ENCODE peak calls at places on chromosomes 1 and 21, in ten cellular contexts. O is DMS153; X is T-cell; I is aorta; K is transverse colon; D is AG09309; G is GM10248; Y is breast epithelium; T is activated naive CD8-positive, alpha-beta T cell treated with anti-CD3 and anti-CD28 coated beads, Interleukin-2, amount 50 U/mL, for 24 hours; R is RPMI7951. N is an unnamed sample.

GRCh38 chr1:116115476-116115875 is 4.3 kb downstream of the MAB21L3 start:
- DNase-seq in O (no peak), X (no peak), I (no peak), K (no peak), D (peak), G (no peak), Y (no peak), T (no peak), R (peak), N (peak)

GRCh38 chr1:203475012-203475981 is at the start of gene PRELP:
- DNase-seq in O (peak), X (no peak), I (no peak), K (peak), D (peak), G (no peak), Y (peak), T (no peak), R (peak), N (no peak)

GRCh38 chr1:179229214-179230140 is at the start of gene ABL2:
- DNase-seq in O (peak), X (peak), I (peak), K (peak), D (no peak), G (peak), Y (no peak), T (peak), R (peak), N (no peak)

GRCh38 chr21:14403681-14404318 is 20.9 kb upstream of the HSPA13 start:
- DNase-seq in O (no peak), X (no peak), I (no peak), K (no peak), D (peak), G (peak), Y (no peak), T (no peak), R (peak), N (peak)

GRCh38 chr1:208134491-208134890 is 109.7 kb downstream of the PLXNA2 start:
- DNase-seq in O (no peak), X (no peak), I (no peak), K (no peak), D (no peak), G (no peak), Y (no peak), T (no peak), R (no peak), N (no peak)

GRCh38 chr1:61337981-61338848 is 255.9 kb downstream of the NFIA start:
- DNase-seq in O (peak), X (no peak), I (peak), K (peak), D (peak), G (no peak), Y (peak), T (no peak), R (peak), N (peak)

GRCh38 chr1:241990040-241990439 is 8.9 kb downstream of the MAP1LC3C start:
- DNase-seq in O (no peak), X (no peak), I (peak), K (peak), D (peak), G (no peak), Y (peak), T (no peak), R (peak), N (peak)

GRCh38 chr1:169072945-169073725 is 33.4 kb upstream of the ATP1B1 start:
- DNase-seq in O (peak), X (no peak), I (no peak), K (peak), D (no peak), G (no peak), Y (peak), T (no peak), R (no peak), N (no peak)

GRCh38 chr1:36673207-36673606 is 190.5 kb upstream of the CSF3R start:
- DNase-seq in O (no peak), X (no peak), I (peak), K (no peak), D (no peak), G (no peak), Y (no peak), T (no peak), R (no peak), N (no peak)

GRCh38 chr1:172322219-172323061 is 98.0 kb upstream of the C1orf105 start:
- DNase-seq in O (no peak), X (no peak), I (peak), K (no peak), D (peak), G (no peak), Y (peak), T (no peak), R (peak), N (peak)

GRCh38 chr21:31623664-31624063 is 35.8 kb upstream of the SOD1 start:
- DNase-seq in O (no peak), X (no peak), I (no peak), K (no peak), D (no peak), G (peak), Y (no peak), T (no peak), R (peak), N (no peak)

GRCh38 chr1:85109475-85109874 is 61.2 kb upstream of the MCOLN3 start:
- DNase-seq in O (peak), X (no peak), I (no peak), K (peak), D (peak), G (peak), Y (peak), T (peak), R (peak), N (peak)

GRCh38 chr21:42835611-42836401 is 43.5 kb downstream of the WDR4 start:
- DNase-seq in O (no peak), X (no peak), I (peak), K (no peak), D (no peak), G (no peak), Y (no peak), T (no peak), R (no peak), N (no peak)

GRCh38 chr1:168172250-168172915 is 6.4 kb upstream of the TIPRL start:
- DNase-seq in O (no peak), X (no peak), I (no peak), K (no peak), D (no peak), G (no peak), Y (no peak), T (no peak), R (no peak), N (no peak)

GRCh38 chr1:247448107-247448778 is 9.7 kb downstream of the OR2B11 start:
- DNase-seq in O (peak), X (no peak), I (peak), K (peak), D (no peak), G (no peak), Y (peak), T (peak), R (peak), N (peak)

GRCh38 chr1:110060034-110060661 is 10.3 kb downstream of the ALX3 start:
- DNase-seq in O (no peak), X (peak), I (peak), K (peak), D (no peak), G (peak), Y (no peak), T (peak), R (peak), N (no peak)

GRCh38 chr1:190296453-190296852 is 181.2 kb downstream of the BRINP3 start:
- DNase-seq in O (no peak), X (no peak), I (no peak), K (no peak), D (no peak), G (no peak), Y (no peak), T (no peak), R (no peak), N (no peak)

GRCh38 chr1:112144738-112145426 is 155.4 kb upstream of the KCND3 start:
- DNase-seq in O (no peak), X (no peak), I (no peak), K (no peak), D (no peak), G (no peak), Y (no peak), T (no peak), R (no peak), N (no peak)

GRCh38 chr1:109687641-109688499 is at the start of gene GSTM1:
- DNase-seq in O (no peak), X (peak), I (no peak), K (peak), D (peak), G (peak), Y (no peak), T (peak), R (no peak), N (peak)

GRCh38 chr1:51650198-51650597 is 33.3 kb downstream of the OSBPL9 start:
- DNase-seq in O (no peak), X (no peak), I (no peak), K (no peak), D (no peak), G (no peak), Y (no peak), T (no peak), R (no peak), N (no peak)

GRCh38 chr1:109760581-109761226 is 3.0 kb downstream of the EPS8L3 start:
- DNase-seq in O (no peak), X (no peak), I (peak), K (peak), D (no peak), G (no peak), Y (peak), T (no peak), R (no peak), N (no peak)

GRCh38 chr1:87959236-87959635 is 630.6 kb downstream of the LMO4 start:
- DNase-seq in O (no peak), X (no peak), I (no peak), K (no peak), D (no peak), G (no peak), Y (no peak), T (no peak), R (no peak), N (no peak)

GRCh38 chr1:183583466-183583865 is 6.8 kb downstream of the NCF2 start:
- DNase-seq in O (no peak), X (no peak), I (no peak), K (no peak), D (peak), G (no peak), Y (no peak), T (no peak), R (no peak), N (no peak)

GRCh38 chr1:227416156-227416865 is 98.0 kb upstream of the CDC42BPA start:
- DNase-seq in O (no peak), X (no peak), I (no peak), K (no peak), D (peak), G (no peak), Y (no peak), T (no peak), R (peak), N (no peak)

GRCh38 chr21:44539991-44540666 is at the start of gene KRTAP10-1:
- DNase-seq in O (no peak), X (no peak), I (no peak), K (no peak), D (no peak), G (no peak), Y (no peak), T (no peak), R (no peak), N (no peak)

GRCh38 chr21:16193758-16194606 is 464.2 kb downstream of the USP25 start:
- DNase-seq in O (no peak), X (no peak), I (no peak), K (peak), D (peak), G (no peak), Y (peak), T (no peak), R (no peak), N (peak)

GRCh38 chr21:44867999-44868700 is 5.3 kb downstream of the PTTG1IP start:
- DNase-seq in O (no peak), X (no peak), I (peak), K (no peak), D (no peak), G (no peak), Y (no peak), T (peak), R (peak), N (no peak)

GRCh38 chr1:52460686-52461085 is 56.3 kb downstream of the PRPF38A start:
- DNase-seq in O (no peak), X (no peak), I (no peak), K (no peak), D (peak), G (no peak), Y (no peak), T (no peak), R (peak), N (no peak)

GRCh38 chr21:44817506-44817880 is 369 bp downstream of the SUMO3 start:
- DNase-seq in O (peak), X (peak), I (peak), K (peak), D (peak), G (peak), Y (peak), T (peak), R (peak), N (peak)

GRCh38 chr1:90359994-90360393 is 357.1 kb downstream of the BARHL2 start:
- DNase-seq in O (peak), X (no peak), I (no peak), K (no peak), D (no peak), G (no peak), Y (no peak), T (no peak), R (no peak), N (no peak)